ENCODE peak calls at places on chromosome X, in seven cellular contexts. V, W, E, R, L, K and F are unnamed samples.
A peak's percentile ranks its signal among the peaks of the same experiment; 100 is the strongest.

GRCh38 chrX:52015794-52016193 is 53.2 kb downstream of the MAGED4B start:
- DNase-seq in K (no peak), W (no peak), L (no peak), R (no peak), V (no peak), E (no peak), F (no peak)

GRCh38 chrX:23726196-23726595 is 16.9 kb downstream of the ACOT9 start:
- DNase-seq in R (no peak), W (no peak), K (no peak), V (no peak), L (no peak), E (no peak), F (no peak)

GRCh38 chrX:153592966-153593688 is 5.8 kb downstream of the CCNQ start:
- DNase-seq in R (no peak), K (no peak), W (no peak), V (no peak), E (no peak), L (no peak), F (no peak)

GRCh38 chrX:29435396-29435795 is 780.0 kb upstream of the MAGEB2 start:
- DNase-seq in L (no peak), K (peak; percentile 2), E (no peak), V (no peak), R (no peak), W (no peak), F (no peak)

GRCh38 chrX:103791233-103791632 is 14.6 kb downstream of the PLP1 start:
- DNase-seq in V (no peak), W (no peak), K (no peak), E (no peak), R (peak; percentile 17), L (peak; percentile 7), F (no peak)

GRCh38 chrX:71106427-71106826 is at the start of gene CXorf65:
- DNase-seq in L (no peak), R (no peak), W (no peak), K (no peak), V (no peak), E (no peak), F (no peak)

GRCh38 chrX:107205770-107206696 is at the start of the genes DNAAF6 and NUP62CL:
- DNase-seq in E (peak; percentile 29), V (peak; percentile 73), L (peak; percentile 31), R (peak; percentile 90), K (peak; percentile 56), W (peak; percentile 15), F (peak; percentile 71)

GRCh38 chrX:117610806-117611205 is 505.8 kb downstream of the KLHL13 start:
- DNase-seq in E (no peak), K (no peak), W (no peak), L (no peak), V (no peak), R (no peak), F (no peak)

GRCh38 chrX:127578395-127578794 is 473.8 kb downstream of the ACTRT1 start:
- DNase-seq in E (no peak), L (no peak), W (no peak), R (no peak), K (no peak), V (no peak), F (no peak)

GRCh38 chrX:38375888-38376287 is 23.5 kb downstream of the OTC start:
- DNase-seq in K (peak; percentile 28), E (no peak), V (peak; percentile 4), R (no peak), W (no peak), L (no peak), F (no peak)

GRCh38 chrX:114774691-114775090 is 190.8 kb downstream of the HTR2C start:
- DNase-seq in V (no peak), W (no peak), K (peak; percentile 0), E (no peak), L (no peak), R (no peak), F (no peak)

GRCh38 chrX:130539721-130540321 is 138.0 kb downstream of the RBMX2 start:
- DNase-seq in K (peak; percentile 52), W (no peak), E (no peak), R (peak; percentile 12), L (peak; percentile 35), V (peak; percentile 36), F (no peak)